ENCODE peak calls at places on chromosomes 11 and 22, in four cellular contexts. H is WTC11, J is K562, X is GM12878. M is an unnamed sample.

GRCh38 chr11:81744336-81745116 is 989.1 kb downstream of the FAM181B start:
- DNase-seq in J (no peak), X (no peak), H (no peak), M (no peak)

GRCh38 chr11:64633555-64634159 is 42.6 kb downstream of the SLC22A12 start:
- DNase-seq in H (no peak), X (no peak), J (no peak), M (no peak)

GRCh38 chr22:41557401-41558240 is 3.2 kb upstream of the CSDC2 start:
- DNase-seq in X (no peak), H (peak), J (peak), M (peak)

GRCh38 chr11:117456027-117456720 is 128.5 kb downstream of the CEP164 start:
- DNase-seq in J (no peak), H (no peak), X (peak), M (no peak)

GRCh38 chr22:49574861-49575702 is 252.6 kb downstream of the BRD1 start:
- DNase-seq in H (no peak), J (no peak), X (no peak), M (no peak)

GRCh38 chr11:72378704-72379383 is 55.5 kb downstream of the CLPB start:
- DNase-seq in H (no peak), X (no peak), J (no peak), M (no peak)

GRCh38 chr22:32969502-32969901 is 88.7 kb downstream of the SYN3 start:
- DNase-seq in H (no peak), J (no peak), X (no peak), M (peak)

GRCh38 chr11:62471603-62472002 is 52.8 kb downstream of the SCGB1A1 start:
- DNase-seq in X (no peak), J (no peak), H (no peak), M (no peak)

GRCh38 chr11:60831143-60831500 is 10.8 kb upstream of the CCDC86 start:
- DNase-seq in X (peak), H (peak), J (peak), M (peak)

GRCh38 chr11:124415356-124415923 is 9.2 kb downstream of the OR8B4 start:
- DNase-seq in H (no peak), X (no peak), J (peak), M (peak)

GRCh38 chr11:116578971-116579687 is 193.7 kb downstream of the BUD13 start:
- DNase-seq in X (no peak), H (peak), J (no peak), M (peak)

GRCh38 chr11:123413636-123414035 is 16.4 kb upstream of the GRAMD1B start:
- DNase-seq in H (no peak), X (no peak), J (no peak), M (peak)

DNA sequence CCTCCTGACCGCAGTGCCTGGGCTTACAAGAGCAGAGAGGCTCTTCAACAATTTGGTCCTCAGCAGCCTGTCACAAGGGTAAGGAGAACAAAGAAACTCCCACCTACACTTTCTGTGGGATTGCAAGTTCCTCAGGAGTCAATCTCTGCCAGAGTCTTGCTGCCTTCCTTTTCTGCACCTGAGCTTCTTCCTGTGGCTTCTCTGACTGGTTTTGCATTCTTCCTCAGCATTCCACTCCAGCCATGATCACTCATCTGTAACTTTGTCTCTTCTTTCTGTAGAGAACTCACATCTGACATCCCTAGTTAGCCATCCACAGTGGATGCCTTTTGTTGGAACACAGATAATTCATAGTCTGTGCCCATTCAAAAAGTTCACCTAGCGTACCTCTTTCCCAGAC is 14.2 kb upstream of the OR6A2 start:
- DNase-seq in X (no peak), J (no peak), H (no peak), M (no peak)
- TF ChIP-seq NR2C2 in X (no peak), J (no peak), H (no peak), M (no peak)

DNA sequence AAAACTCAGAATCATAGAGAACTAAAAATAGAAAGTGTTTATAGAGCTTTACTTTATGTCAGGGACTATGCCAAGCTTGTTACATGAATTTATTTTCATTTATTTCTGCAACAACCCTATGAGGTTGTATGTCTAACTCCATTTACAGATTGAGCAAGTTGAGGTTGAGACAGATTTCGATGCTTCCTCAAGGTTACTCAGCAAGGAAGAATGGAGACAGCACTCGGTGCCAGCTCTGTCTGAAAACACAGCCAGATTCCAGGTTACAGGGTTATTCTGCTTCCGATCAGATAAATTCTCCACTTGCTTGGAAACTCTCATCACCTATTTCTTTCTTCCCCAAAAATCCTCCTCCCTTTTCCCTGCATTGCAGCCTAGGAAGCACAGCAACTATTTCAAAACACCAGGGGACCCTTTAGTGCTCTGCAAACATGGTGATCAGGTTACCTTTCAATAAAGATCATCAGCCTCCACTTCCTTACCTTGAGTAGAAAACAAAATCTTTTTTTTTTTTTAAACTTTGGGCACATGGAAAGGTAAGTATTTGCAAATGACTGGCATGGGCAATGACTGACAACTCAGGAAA is 7.0 kb downstream of the MMP3 start:
- DNase-seq in H (no peak), J (no peak), X (no peak), M (no peak)
- TF ChIP-seq NR2C2 in H (no peak), J (no peak), X (no peak), M (no peak)

GRCh38 chr11:12219732-12220131 is 109.3 kb downstream of the MICAL2 start:
- DNase-seq in J (no peak), X (no peak), H (no peak), M (no peak)
- TF ChIP-seq NR2C2 in J (no peak), X (no peak), H (no peak), M (no peak)

GRCh38 chr11:89583580-89583979 is 92.4 kb upstream of the NOX4 start:
- DNase-seq in X (no peak), J (no peak), H (no peak), M (peak)
- TF ChIP-seq NR2C2 in X (no peak), J (no peak), H (no peak), M (no peak)

GRCh38 chr11:112156594-112157273 is 7.2 kb downstream of the IL18 start:
- DNase-seq in X (no peak), H (no peak), J (no peak), M (no peak)

GRCh38 chr11:112160452-112160851 is 3.4 kb downstream of the IL18 start:
- DNase-seq in J (no peak), H (no peak), X (no peak), M (no peak)

GRCh38 chr11:112156153-112156552 is 7.7 kb downstream of the IL18 start:
- DNase-seq in X (no peak), H (no peak), J (no peak), M (no peak)

GRCh38 chr11:112159098-112159761 is 4.7 kb downstream of the IL18 start:
- DNase-seq in H (no peak), X (no peak), J (no peak), M (no peak)

GRCh38 chr11:112157274-112157766 is 6.6 kb downstream of the IL18 start:
- DNase-seq in X (no peak), H (no peak), J (no peak), M (peak)
- TF ChIP-seq NR2C2 in X (no peak), H (no peak), J (no peak), M (no peak)

DNA sequence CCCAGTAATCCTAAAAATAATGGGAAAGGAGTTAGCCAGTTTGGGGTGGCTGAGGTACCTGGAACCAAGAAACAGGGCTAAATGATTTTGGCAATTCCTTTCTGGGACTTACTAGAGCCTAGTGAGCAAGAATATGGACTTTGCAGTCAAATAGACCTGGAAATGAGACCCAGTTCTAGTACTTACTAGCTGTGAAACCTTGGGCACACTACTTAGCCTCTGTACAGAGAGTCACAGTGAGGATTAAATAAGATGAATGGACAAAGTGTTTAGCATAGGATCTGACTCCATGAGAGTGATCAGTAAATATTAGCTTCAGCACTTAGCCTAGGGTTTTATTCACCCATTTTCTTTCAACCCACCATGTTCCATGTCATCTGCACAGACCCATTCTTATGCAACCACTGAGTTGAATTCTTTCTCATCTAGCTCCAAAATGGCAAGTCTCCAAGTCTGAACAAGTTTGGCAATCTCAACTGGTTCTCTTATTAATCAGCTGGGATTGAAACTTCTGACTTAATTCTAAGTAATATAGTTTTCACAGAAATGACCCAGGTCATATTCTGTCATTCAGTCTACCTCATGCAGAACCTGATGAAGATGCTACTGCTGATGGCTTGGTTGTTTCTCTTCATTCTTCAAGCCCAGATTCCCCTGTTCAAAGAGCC is 15.0 kb upstream of the SORL1 start:
- DNase-seq in X (no peak), J (no peak), H (no peak), M (no peak)
- TF ChIP-seq NR2C2 in X (no peak), J (no peak), H (no peak), M (no peak)

DNA sequence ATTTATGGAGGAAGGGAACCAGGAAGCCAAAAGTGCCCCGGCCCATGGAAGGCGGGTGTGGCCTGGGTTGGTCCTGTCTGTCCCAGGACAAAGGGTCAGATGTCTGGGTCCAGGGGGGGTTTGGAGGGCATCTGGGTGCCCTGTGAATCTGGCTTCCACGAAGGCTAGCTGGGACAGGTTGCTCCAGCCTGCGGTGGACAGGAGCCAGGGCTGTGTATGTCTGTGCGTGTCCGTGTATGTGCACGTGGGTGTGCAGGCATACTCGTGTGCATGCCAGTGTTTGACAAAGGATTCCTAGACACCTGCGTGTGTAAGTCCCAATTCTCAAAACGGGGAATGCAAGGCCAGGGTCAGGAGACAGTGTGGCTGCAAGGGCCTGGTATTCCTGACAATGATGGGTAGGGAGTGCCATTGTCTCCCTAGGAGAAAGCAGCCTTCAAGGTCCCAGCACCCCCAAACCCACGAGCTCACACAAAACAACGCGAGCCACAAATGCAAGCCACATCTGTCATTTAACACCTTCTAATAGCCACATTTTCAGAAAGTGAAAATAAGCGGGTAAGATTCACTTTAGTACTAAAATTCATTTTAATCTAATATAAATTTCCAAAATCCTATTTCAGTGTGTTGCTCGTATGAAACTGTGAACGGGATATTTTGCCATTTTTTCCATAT is 78.4 kb upstream of the WNT7B start:
- DNase-seq in J (no peak), X (no peak), H (peak), M (no peak)
- TF ChIP-seq NR2C2 in J (no peak), X (no peak), H (no peak), M (no peak)

GRCh38 chr22:36374603-36375024 is 13.2 kb downstream of the MYH9 start:
- DNase-seq in J (no peak), H (no peak), X (no peak), M (no peak)
- TF ChIP-seq NR2C2 in J (no peak), H (no peak), X (no peak), M (no peak)

GRCh38 chr11:103086461-103086860 is 5.5 kb downstream of the DCUN1D5 start:
- DNase-seq in X (no peak), H (no peak), J (no peak), M (no peak)

GRCh38 chr11:103091441-103091809 is 535 bp downstream of the DCUN1D5 start:
- DNase-seq in X (no peak), H (peak), J (peak), M (peak)

GRCh38 chr11:103091024-103091423 is 936 bp downstream of the DCUN1D5 start:
- DNase-seq in H (no peak), X (no peak), J (peak), M (peak)

DNA sequence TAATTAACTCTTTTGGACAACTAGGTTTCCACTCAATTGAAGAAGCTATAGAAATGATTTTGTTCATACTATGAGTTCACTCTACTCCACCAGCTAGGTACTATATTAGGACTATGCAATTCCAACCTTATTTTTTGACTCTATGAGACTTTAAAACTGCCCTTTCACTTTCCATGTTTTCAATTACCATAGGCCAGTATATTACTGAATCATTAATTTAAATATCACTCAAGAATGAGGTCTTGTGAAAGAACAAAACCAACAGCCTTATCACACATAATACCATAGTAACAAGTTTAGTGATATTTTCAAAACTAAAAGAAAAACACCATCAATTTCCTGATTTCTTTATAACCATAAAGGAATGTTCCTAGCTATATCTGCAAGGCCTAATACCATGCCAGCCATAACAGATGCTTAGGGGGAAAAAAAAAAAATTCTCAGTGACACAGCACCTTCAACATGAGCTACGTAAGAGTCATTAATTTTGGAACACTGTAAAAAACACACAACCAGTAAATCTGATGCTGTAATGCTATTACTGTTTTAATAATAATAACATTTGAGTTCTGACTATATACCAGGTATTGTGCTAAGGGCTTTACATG is 6.1 kb downstream of the DCUN1D5 start:
- DNase-seq in J (no peak), H (no peak), X (no peak), M (no peak)
- TF ChIP-seq NR2C2 in J (no peak), H (no peak), X (no peak), M (no peak)

DNA sequence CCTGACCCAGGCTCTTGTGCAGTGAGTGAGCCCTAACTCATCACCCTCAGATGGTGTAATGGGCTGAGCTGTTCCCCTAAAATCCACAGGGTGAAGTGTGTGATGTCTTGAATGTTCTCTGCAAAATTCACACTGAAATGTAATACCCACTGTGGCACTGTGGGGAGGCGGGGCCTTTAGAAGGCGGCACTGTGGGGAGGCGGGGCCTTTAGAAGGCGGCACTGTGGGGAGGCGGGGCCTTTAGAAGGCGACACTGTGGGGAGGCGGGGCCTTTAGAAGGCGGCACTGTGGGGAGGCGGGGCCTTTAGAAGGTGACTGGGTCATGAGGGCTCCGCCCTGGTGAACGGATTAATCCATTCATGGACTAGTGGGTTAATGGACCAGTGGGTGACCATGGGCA is 33.0 kb downstream of the CHID1 start:
- DNase-seq in J (peak), X (no peak), H (peak), M (no peak)
- TF ChIP-seq NR2C2 in J (no peak), X (no peak), H (no peak), M (no peak)